ENCODE peak calls at places on chromosomes 16 and 17, in seven cellular contexts. E, V, L, R, O, T and K are unnamed samples. For H3K27me3, the result is how much of the 10 kb centered on the place peaks cover.

GRCh38 chr17:82239926-82240505 is 11.2 kb downstream of the SLC16A3 start:
- DNase-seq in T (no peak), L (peak), O (no peak), R (no peak), E (no peak), V (no peak), K (peak)

GRCh38 chr16:78485188-78485898 is 385.9 kb downstream of the WWOX start:
- DNase-seq in E (no peak), L (no peak), V (no peak), T (no peak), R (no peak), O (no peak), K (no peak)

GRCh38 chr16:23225634-23226033 is 43.1 kb downstream of the SCNN1G start:
- DNase-seq in L (no peak), R (no peak), T (no peak), O (no peak), E (no peak), V (no peak), K (no peak)

GRCh38 chr16:52741386-52741785 is 194.4 kb upstream of the TOX3 start:
- DNase-seq in O (no peak), V (no peak), E (no peak), R (no peak), T (no peak), L (no peak), K (no peak)

GRCh38 chr16:1525871-1526607 is 7.4 kb upstream of the TMEM204 start:
- DNase-seq in L (no peak), E (no peak), V (no peak), T (no peak), O (no peak), R (no peak), K (peak)

GRCh38 chr16:30958164-30959083 is 870 bp downstream of the SETD1A start:
- DNase-seq in R (no peak), V (no peak), E (peak), O (peak), L (no peak), T (peak), K (peak)

GRCh38 chr17:83006515-83007455 is 72.6 kb upstream of the METRNL start:
- DNase-seq in V (no peak), L (no peak), R (peak), T (no peak), O (no peak), E (no peak), K (no peak)

GRCh38 chr16:65600629-65601028 is 478.8 kb upstream of the CDH11 start:
- DNase-seq in T (peak), E (no peak), L (no peak), O (no peak), V (no peak), R (no peak), K (no peak)

GRCh38 chr17:13437966-13438779 is 163.6 kb downstream of the HS3ST3A1 start:
- DNase-seq in V (no peak), O (no peak), T (no peak), R (no peak), E (no peak), L (no peak), K (no peak)

GRCh38 chr16:31695667-31696066 is 168.0 kb downstream of the AHSP start:
- DNase-seq in R (no peak), L (no peak), E (no peak), T (no peak), V (peak), O (no peak), K (no peak)

GRCh38 chr16:63372283-63372682 is 1336.0 kb upstream of the CDH8 start:
- DNase-seq in L (no peak), E (no peak), O (no peak), R (no peak), T (no peak), V (no peak), K (no peak)

GRCh38 chr16:898761-899677 is 71.8 kb downstream of the LMF1 start:
- DNase-seq in R (no peak), E (no peak), O (no peak), V (no peak), L (no peak), T (no peak), K (no peak)

GRCh38 chr16:72198021-72198420 is 26.1 kb upstream of the PMFBP1 start:
- DNase-seq in E (peak), V (no peak), L (peak), O (peak), T (peak), R (peak), K (peak)

GRCh38 chr17:3915642-3916012 is 638 bp downstream of the P2RX1 start:
- DNase-seq in E (no peak), V (no peak), L (no peak), T (no peak), R (no peak), O (no peak), K (peak)

GRCh38 chr16:78437352-78437968 is 338.0 kb downstream of the WWOX start:
- DNase-seq in V (no peak), T (peak), O (peak), R (no peak), E (peak), L (no peak), K (no peak)

GRCh38 chr17:82668631-82669099 is 20.4 kb upstream of the WDR45B start:
- DNase-seq in L (peak), E (peak), R (no peak), T (peak), V (no peak), O (no peak), K (peak)

GRCh38 chr16:15770107-15770506 is 86.7 kb downstream of the MYH11 start:
- DNase-seq in L (no peak), T (no peak), V (no peak), E (no peak), R (peak), O (peak), K (peak)

GRCh38 chr16:65658339-65659275 is 536.7 kb upstream of the CDH11 start:
- DNase-seq in L (no peak), V (no peak), T (peak), R (no peak), E (peak), O (peak), K (no peak)

GRCh38 chr17:82012482-82013295 is 10.0 kb downstream of the CENPX start:
- DNase-seq in R (no peak), O (no peak), E (no peak), L (no peak), T (no peak), V (no peak), K (no peak)

GRCh38 chr17:51018541-51018940 is 102.1 kb downstream of the SPAG9 start:
- DNase-seq in T (no peak), E (no peak), L (no peak), O (no peak), R (no peak), V (no peak), K (no peak)

GRCh38 chr17:81074440-81074839 is 39.5 kb downstream of the BAIAP2 start:
- DNase-seq in L (no peak), E (no peak), R (no peak), T (no peak), V (no peak), O (no peak), K (no peak)

GRCh38 chr17:79843917-79844815 is 4.9 kb upstream of the CBX4 start:
- DNase-seq in V (no peak), E (peak), L (peak), T (peak), O (peak), R (no peak), K (peak)

GRCh38 chr17:69722518-69722917 is 308.0 kb downstream of the MAP2K6 start:
- DNase-seq in R (no peak), L (no peak), E (no peak), O (no peak), T (no peak), V (no peak), K (no peak)

GRCh38 chr17:60325730-60326524 is 66.0 kb downstream of the USP32 start:
- DNase-seq in R (no peak), L (no peak), V (no peak), E (no peak), T (no peak), O (no peak), K (no peak)

GRCh38 chr17:12545877-12546513 is 119.7 kb upstream of the MYOCD start:
- DNase-seq in V (no peak), O (peak), E (peak), R (no peak), T (peak), L (no peak), K (no peak)

GRCh38 chr17:34727601-34728000 is 148.2 kb downstream of the TMEM132E start:
- DNase-seq in O (no peak), E (no peak), T (no peak), L (no peak), V (no peak), R (no peak), K (no peak)

GRCh38 chr16:60331168-60331567 is 1597.1 kb upstream of the GOT2 start:
- DNase-seq in E (no peak), L (no peak), O (no peak), T (no peak), R (no peak), V (no peak), K (no peak)

GRCh38 chr16:71893888-71894228 is 1.5 kb upstream of the IST1 start:
- DNase-seq in V (no peak), E (no peak), R (no peak), T (no peak), L (no peak), O (no peak), K (no peak)

GRCh38 chr16:14179116-14179515 is 108.0 kb downstream of the MRTFB start:
- DNase-seq in L (no peak), R (no peak), O (no peak), T (peak), E (no peak), V (no peak), K (no peak)

GRCh38 chr16:143456-143855 is 5.0 kb upstream of the NPRL3 start:
- DNase-seq in R (no peak), V (no peak), L (no peak), T (no peak), O (no peak), E (no peak), K (no peak)

GRCh38 chr17:77322534-77323412 is 182.0 kb downstream of the SEC14L1 start:
- DNase-seq in O (peak), V (no peak), E (peak), T (peak), L (peak), R (peak), K (peak)

GRCh38 chr17:77374170-77374936 is 233.6 kb downstream of the SEC14L1 start:
- DNase-seq in T (peak), V (peak), R (peak), E (peak), L (peak), O (peak), K (peak)

GRCh38 chr16:86869288-86870022 is 291.1 kb downstream of the FOXL1 start:
- DNase-seq in T (no peak), E (no peak), R (no peak), V (no peak), O (no peak), L (no peak), K (no peak)

GRCh38 chr17:56809106-56809819 is 24.5 kb downstream of the C17orf67 start:
- DNase-seq in L (no peak), R (no peak), O (no peak), V (no peak), E (no peak), T (no peak), K (no peak)

GRCh38 chr17:56812971-56813388 is 20.7 kb downstream of the C17orf67 start:
- DNase-seq in R (no peak), L (no peak), T (no peak), O (no peak), E (no peak), V (no peak), K (no peak)

GRCh38 chr17:56809820-56810179 is 23.9 kb downstream of the C17orf67 start:
- DNase-seq in E (no peak), L (no peak), R (peak), V (no peak), T (no peak), O (no peak), K (no peak)

GRCh38 chr17:56810286-56810781 is 23.4 kb downstream of the C17orf67 start:
- DNase-seq in R (peak), O (no peak), T (no peak), L (no peak), V (no peak), E (no peak), K (no peak)

GRCh38 chr17:56810846-56811775 is 22.6 kb downstream of the C17orf67 start:
- DNase-seq in T (no peak), L (no peak), E (no peak), V (no peak), O (no peak), R (peak), K (no peak)
- H3K27me3 ChIP-seq in T (under half), L (under half), E (under half), V (under half), O (under half), R (under half), K (under half)

GRCh38 chr17:21125862-21126261 is 902 bp upstream of the DHRS7B start:
- DNase-seq in E (no peak), L (no peak), O (peak), R (no peak), V (peak), T (no peak), K (no peak)
- H3K27ac ChIP-seq in E (no peak), L (no peak), O (no peak), R (no peak), V (peak), T (no peak), K (no peak)

GRCh38 chr17:63989622-63990345 is 8.4 kb upstream of the PRR29 start:
- DNase-seq in E (no peak), V (no peak), O (no peak), R (no peak), L (no peak), T (no peak), K (no peak)

GRCh38 chr17:63987616-63988478 is 10.3 kb upstream of the PRR29 start:
- DNase-seq in E (no peak), O (no peak), R (no peak), T (no peak), L (no peak), V (no peak), K (no peak)

GRCh38 chr17:63991611-63992010 is 6.5 kb upstream of the PRR29 start:
- DNase-seq in T (no peak), O (no peak), R (no peak), L (no peak), E (no peak), V (no peak), K (no peak)

GRCh38 chr17:63986842-63987615 is 11.1 kb upstream of the PRR29 start:
- DNase-seq in R (no peak), E (no peak), T (no peak), V (no peak), L (no peak), O (peak), K (peak)

GRCh38 chr17:63988741-63989621 is 9.2 kb upstream of the PRR29 start:
- DNase-seq in O (no peak), E (no peak), R (no peak), T (no peak), L (peak), V (no peak), K (peak)
- H3K4me3 ChIP-seq in O (no peak), E (no peak), R (no peak), T (no peak), L (peak), V (no peak), K (no peak)

GRCh38 chr16:19127205-19127604 is 13.4 kb downstream of the ITPRIPL2 start:
- DNase-seq in E (no peak), O (no peak), V (no peak), R (no peak), L (no peak), T (no peak), K (no peak)

GRCh38 chr16:19130385-19130784 is 16.6 kb downstream of the ITPRIPL2 start:
- DNase-seq in V (no peak), R (no peak), E (no peak), O (no peak), T (no peak), L (no peak), K (no peak)

GRCh38 chr16:19126300-19126699 is 12.5 kb downstream of the ITPRIPL2 start:
- DNase-seq in E (no peak), O (no peak), T (no peak), L (no peak), R (no peak), V (no peak), K (no peak)

GRCh38 chr16:19127674-19128131 is 13.9 kb downstream of the ITPRIPL2 start:
- DNase-seq in L (no peak), T (no peak), O (no peak), E (no peak), R (no peak), V (no peak), K (no peak)

DNA sequence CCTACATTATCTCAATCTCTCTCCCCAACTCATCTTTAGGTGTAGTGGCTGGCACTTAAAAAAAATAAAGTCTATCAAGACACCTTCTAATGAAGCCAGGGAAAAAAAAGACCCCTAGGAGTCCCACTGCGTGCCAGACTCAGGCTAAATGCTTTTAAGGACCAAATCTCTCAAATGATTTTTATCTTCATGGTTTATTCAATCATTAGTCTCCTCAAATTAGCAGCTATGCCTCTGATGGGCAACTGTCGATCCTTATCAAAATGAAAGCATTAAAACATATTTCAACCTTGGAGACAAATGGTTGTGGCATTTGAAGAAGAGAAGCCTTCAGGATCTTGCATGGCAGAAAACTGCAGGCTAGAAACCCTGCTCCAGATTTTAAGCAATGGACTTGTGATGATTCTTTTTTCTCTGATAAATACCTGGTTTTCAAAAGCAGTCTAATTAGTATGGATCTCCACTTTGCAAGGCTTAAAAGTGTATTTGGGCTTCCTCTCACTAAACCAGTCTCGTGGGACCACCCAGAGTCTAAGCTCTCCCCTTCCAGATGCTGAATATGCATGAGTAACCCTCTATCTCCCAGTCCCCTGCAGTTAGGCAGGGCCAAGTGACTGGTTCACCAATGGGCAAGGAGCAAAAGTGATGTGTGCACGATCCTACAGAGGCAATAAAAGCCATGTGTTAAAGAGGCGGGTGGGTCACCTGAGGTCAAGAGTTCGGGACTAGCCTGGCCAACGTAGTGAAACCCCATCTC is 14.9 kb downstream of the ITPRIPL2 start:
- DNase-seq in V (no peak), O (no peak), T (no peak), R (no peak), E (no peak), L (no peak), K (no peak)
- H3K27me3 ChIP-seq in V (under half), O (under half), T (under half), R (under half), E (under half), L (under half), K (under half)

GRCh38 chr17:2137342-2138098 is 82.6 kb downstream of the HIC1 start:
- DNase-seq in O (no peak), V (no peak), E (peak), T (peak), R (no peak), L (no peak), K (no peak)
- H3K27ac ChIP-seq in O (no peak), V (no peak), E (peak), T (peak), R (no peak), L (peak), K (peak)

DNA sequence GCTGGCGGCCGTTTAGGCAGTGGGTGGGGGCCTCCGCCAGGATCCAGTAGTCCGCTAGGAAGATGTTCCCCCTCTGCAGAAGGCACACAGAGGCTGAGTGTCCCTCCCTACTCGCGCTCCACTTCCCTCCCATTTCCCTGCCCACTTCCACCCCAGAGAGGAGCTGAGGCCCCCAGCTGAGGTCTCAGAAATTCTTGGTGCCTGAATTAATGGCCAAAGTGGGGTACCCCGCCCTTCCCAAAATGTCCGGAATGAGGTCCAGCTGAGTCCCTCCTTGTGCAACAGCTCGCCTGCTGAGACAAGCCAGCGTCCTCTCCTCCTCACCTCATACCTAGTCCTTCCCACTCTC is 7.9 kb downstream of the ALOXE3 start:
- DNase-seq in E (no peak), O (no peak), L (no peak), V (no peak), R (no peak), T (no peak), K (no peak)
- H3K4me3 ChIP-seq in E (no peak), O (no peak), L (no peak), V (peak), R (no peak), T (no peak), K (no peak)